ENCODE peak calls at places on chromosomes 16 and 17, in four cellular contexts. One of them, this sample, is unnamed.

GRCh38 chr16:79269211-79269863 is 331.2 kb downstream of the MAF start:
- DNase-seq in H1: no peak
- DNase-seq in A673: no peak
- DNase-seq in CD8-positive, alpha-beta memory T cell: no peak
- DNase-seq in this sample: no peak

GRCh38 chr17:60163108-60163784 is 13.5 kb downstream of the CA4 start:
- DNase-seq in H1: peak; percentile 59
- DNase-seq in CD8-positive, alpha-beta memory T cell: no peak
- DNase-seq in A673: no peak
- DNase-seq in this sample: no peak

GRCh38 chr17:45873728-45874127 is 20.6 kb upstream of the MAPT start:
- DNase-seq in CD8-positive, alpha-beta memory T cell: no peak
- DNase-seq in A673: peak; percentile 71
- DNase-seq in H1: no peak
- DNase-seq in this sample: peak; percentile 36

GRCh38 chr16:25065899-25066298 is 45.6 kb upstream of the LCMT1 start:
- DNase-seq in CD8-positive, alpha-beta memory T cell: no peak
- DNase-seq in A673: no peak
- DNase-seq in H1: peak; percentile 52
- DNase-seq in this sample: no peak

GRCh38 chr16:20364051-20364450 is 11.5 kb upstream of the UMOD start:
- DNase-seq in H1: no peak
- DNase-seq in CD8-positive, alpha-beta memory T cell: no peak
- DNase-seq in A673: no peak
- DNase-seq in this sample: no peak

GRCh38 chr17:17127730-17128291 is 78.3 kb downstream of the PLD6 start:
- DNase-seq in H1: no peak
- DNase-seq in CD8-positive, alpha-beta memory T cell: no peak
- DNase-seq in A673: no peak
- DNase-seq in this sample: no peak

GRCh38 chr17:9255838-9256237 is 234.5 kb downstream of the NTN1 start:
- DNase-seq in CD8-positive, alpha-beta memory T cell: no peak
- DNase-seq in A673: no peak
- DNase-seq in H1: no peak
- DNase-seq in this sample: no peak

GRCh38 chr17:82383411-82383810 is 11.8 kb downstream of the UTS2R start:
- DNase-seq in CD8-positive, alpha-beta memory T cell: no peak
- DNase-seq in A673: no peak
- DNase-seq in H1: no peak
- DNase-seq in this sample: no peak

GRCh38 chr17:44968225-44969143 is at the start of gene C1QL1:
- DNase-seq in H1: peak; percentile 94
- DNase-seq in A673: peak; percentile 79
- DNase-seq in CD8-positive, alpha-beta memory T cell: peak; percentile 84
- DNase-seq in this sample: peak; percentile 64

GRCh38 chr16:50547944-50548658 is at the start of gene NKD1:
- DNase-seq in CD8-positive, alpha-beta memory T cell: peak; percentile 60
- DNase-seq in H1: peak; percentile 83
- DNase-seq in A673: peak; percentile 69
- DNase-seq in this sample: peak; percentile 66

GRCh38 chr16:28279006-28279405 is 13.3 kb upstream of the SBK1 start:
- DNase-seq in CD8-positive, alpha-beta memory T cell: no peak
- DNase-seq in H1: no peak
- DNase-seq in A673: peak; percentile 16
- DNase-seq in this sample: peak; percentile 13

GRCh38 chr16:12697437-12697836 is 106.2 kb downstream of the CPPED1 start:
- DNase-seq in H1: no peak
- DNase-seq in A673: no peak
- DNase-seq in CD8-positive, alpha-beta memory T cell: no peak
- DNase-seq in this sample: no peak

GRCh38 chr17:1147664-1148063 is 32.1 kb downstream of the ABR start:
- DNase-seq in CD8-positive, alpha-beta memory T cell: no peak
- DNase-seq in A673: peak; percentile 82
- DNase-seq in H1: peak; percentile 87
- DNase-seq in this sample: no peak

GRCh38 chr16:379183-379960 is 2.4 kb downstream of the PGAP6 start:
- DNase-seq in H1: peak; percentile 84
- DNase-seq in A673: no peak
- DNase-seq in CD8-positive, alpha-beta memory T cell: no peak
- DNase-seq in this sample: no peak

GRCh38 chr16:85061566-85061965 is 34.0 kb downstream of the KIAA0513 start:
- DNase-seq in A673: no peak
- DNase-seq in CD8-positive, alpha-beta memory T cell: no peak
- DNase-seq in H1: no peak
- DNase-seq in this sample: no peak

GRCh38 chr17:8534498-8535188 is 95.9 kb downstream of the MYH10 start:
- DNase-seq in A673: no peak
- DNase-seq in CD8-positive, alpha-beta memory T cell: no peak
- DNase-seq in H1: no peak
- DNase-seq in this sample: no peak

GRCh38 chr17:74085434-74085833 is 118.0 kb upstream of the RPL38 start:
- DNase-seq in H1: peak; percentile 67
- DNase-seq in A673: peak; percentile 11
- DNase-seq in CD8-positive, alpha-beta memory T cell: no peak
- DNase-seq in this sample: no peak

GRCh38 chr17:47180337-47180736 is 8.8 kb downstream of the CDC27 start:
- DNase-seq in A673: no peak
- DNase-seq in CD8-positive, alpha-beta memory T cell: no peak
- DNase-seq in H1: no peak
- DNase-seq in this sample: no peak

GRCh38 chr17:77451271-77451893 is 310.6 kb downstream of the SEC14L1 start:
- DNase-seq in CD8-positive, alpha-beta memory T cell: peak; percentile 60
- DNase-seq in H1: peak; percentile 88
- DNase-seq in A673: peak; percentile 56
- DNase-seq in this sample: peak; percentile 62

GRCh38 chr16:10339777-10340752 is 45.8 kb upstream of the ATF7IP2 start:
- DNase-seq in H1: no peak
- DNase-seq in CD8-positive, alpha-beta memory T cell: no peak
- DNase-seq in A673: no peak
- DNase-seq in this sample: no peak

GRCh38 chr17:45780921-45781320 is 3.2 kb upstream of the CRHR1 start:
- DNase-seq in CD8-positive, alpha-beta memory T cell: no peak
- DNase-seq in A673: no peak
- DNase-seq in H1: no peak
- DNase-seq in this sample: no peak

GRCh38 chr17:44210342-44211192 is 8.9 kb downstream of the UBTF start:
- DNase-seq in CD8-positive, alpha-beta memory T cell: peak; percentile 89
- DNase-seq in A673: peak; percentile 84
- DNase-seq in H1: peak; percentile 97
- DNase-seq in this sample: peak; percentile 93

GRCh38 chr17:35713069-35713728 is 18.2 kb upstream of the RASL10B start:
- DNase-seq in CD8-positive, alpha-beta memory T cell: no peak
- DNase-seq in A673: peak; percentile 17
- DNase-seq in H1: no peak
- DNase-seq in this sample: no peak

GRCh38 chr17:81457396-81457795 is 55.2 kb downstream of the ACTG1 start:
- DNase-seq in A673: no peak
- DNase-seq in H1: no peak
- DNase-seq in CD8-positive, alpha-beta memory T cell: no peak
- DNase-seq in this sample: no peak

GRCh38 chr16:84307209-84307954 is 12.7 kb downstream of the WFDC1 start:
- DNase-seq in H1: no peak
- DNase-seq in CD8-positive, alpha-beta memory T cell: no peak
- DNase-seq in A673: no peak
- DNase-seq in this sample: no peak

GRCh38 chr17:4968166-4968915 is 724 bp upstream of the SPAG7 start:
- DNase-seq in CD8-positive, alpha-beta memory T cell: no peak
- DNase-seq in H1: peak; percentile 72
- DNase-seq in A673: no peak
- DNase-seq in this sample: peak; percentile 32

GRCh38 chr17:60390881-60391418 is 983 bp downstream of the USP32 start:
- DNase-seq in CD8-positive, alpha-beta memory T cell: peak; percentile 1
- DNase-seq in H1: no peak
- DNase-seq in A673: peak; percentile 42
- DNase-seq in this sample: no peak

GRCh38 chr16:19710991-19711545 is 7.0 kb downstream of the KNOP1 start:
- DNase-seq in H1: no peak
- DNase-seq in CD8-positive, alpha-beta memory T cell: no peak
- DNase-seq in A673: no peak
- DNase-seq in this sample: no peak

GRCh38 chr17:70144260-70144846 is 25.0 kb upstream of the KCNJ2 start:
- DNase-seq in A673: peak; percentile 41
- DNase-seq in CD8-positive, alpha-beta memory T cell: no peak
- DNase-seq in H1: no peak
- DNase-seq in this sample: no peak

DNA sequence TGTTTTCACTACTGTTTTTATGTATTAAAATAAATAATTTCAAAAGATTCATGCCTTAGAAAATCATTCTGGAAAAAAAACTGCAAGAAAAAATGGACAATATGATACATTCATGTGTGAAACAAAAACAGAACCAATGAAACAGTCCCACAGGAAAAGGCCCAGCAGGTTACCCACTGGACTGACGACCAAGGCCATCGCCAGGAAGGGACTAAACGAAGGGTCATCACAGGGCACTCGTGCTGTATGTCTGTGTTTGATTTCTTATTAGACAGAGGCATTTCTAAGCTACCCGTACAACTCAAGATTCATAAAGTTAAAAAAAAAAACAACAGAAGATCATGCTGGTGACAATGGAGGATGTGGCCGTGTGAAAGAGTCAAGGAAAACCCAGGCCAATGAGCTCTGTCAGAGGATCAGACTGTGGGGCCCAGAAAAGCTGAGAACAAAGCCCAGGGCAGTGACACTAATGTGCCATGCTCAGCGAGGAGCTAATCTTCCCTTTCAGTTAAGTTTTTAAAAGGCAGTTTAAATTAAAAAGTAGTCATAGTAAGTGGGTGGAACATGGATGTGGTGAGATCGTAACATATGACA is 31.8 kb downstream of the NSMCE1 start:
- DNase-seq in H1: no peak
- DNase-seq in A673: no peak
- DNase-seq in CD8-positive, alpha-beta memory T cell: no peak
- DNase-seq in this sample: no peak
- H3K27ac ChIP-seq in H1: no peak overlapping the region
- H3K27ac ChIP-seq in A673: peak overlapping the region; percentile 37
- H3K27ac ChIP-seq in CD8-positive, alpha-beta memory T cell: peak overlapping the region; percentile 81
- H3K27ac ChIP-seq in this sample: peak overlapping the region; percentile 95

DNA sequence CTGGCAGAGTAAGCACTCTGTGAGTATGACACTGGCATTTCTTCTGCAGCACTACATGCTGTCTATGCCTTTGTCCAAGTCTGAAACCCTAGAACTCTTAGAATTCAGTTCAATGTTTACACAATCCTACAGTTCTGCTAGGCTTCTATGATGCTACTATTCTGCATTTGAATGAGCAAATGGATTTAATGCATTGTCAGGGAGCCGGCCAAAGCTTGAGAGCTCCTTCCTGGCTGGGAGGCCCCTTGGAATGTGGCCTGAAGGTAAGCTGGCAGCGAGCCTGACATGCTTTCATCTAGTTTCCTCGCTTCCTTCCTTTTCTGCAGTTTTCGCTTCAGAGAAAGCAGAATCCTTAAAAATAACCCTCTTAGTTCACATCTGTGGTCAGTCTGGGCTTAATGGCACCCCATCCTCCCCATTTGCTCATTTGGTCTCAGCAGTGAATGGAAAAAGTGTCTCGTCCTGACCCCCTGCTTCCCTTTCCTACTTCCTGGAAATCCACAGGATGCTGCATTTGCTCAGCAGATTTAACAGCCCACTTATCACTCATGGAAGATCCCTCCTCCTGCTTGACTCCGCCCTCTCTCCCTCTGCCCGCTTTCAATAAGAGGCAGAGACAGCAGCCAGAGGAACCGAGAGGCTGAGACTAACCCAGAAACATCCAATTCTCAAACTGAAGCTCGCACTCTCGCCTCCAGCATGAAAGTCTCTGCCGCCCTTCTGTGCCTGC is at the start of gene CCL2:
- DNase-seq in A673: peak; percentile 47
- DNase-seq in CD8-positive, alpha-beta memory T cell: no peak
- DNase-seq in H1: peak; percentile 56
- DNase-seq in this sample: no peak
- H3K27ac ChIP-seq in A673: no peak within 1 kb of the TSS
- H3K27ac ChIP-seq in CD8-positive, alpha-beta memory T cell: no peak within 1 kb of the TSS
- H3K27ac ChIP-seq in H1: peak within 1 kb of the TSS; percentile 32
- H3K27ac ChIP-seq in this sample: no peak within 1 kb of the TSS

GRCh38 chr16:75424096-75424762 is 9.1 kb downstream of the CFDP1 start:
- DNase-seq in H1: no peak
- DNase-seq in A673: no peak
- DNase-seq in CD8-positive, alpha-beta memory T cell: no peak
- DNase-seq in this sample: no peak

GRCh38 chr16:75416904-75417565 is 16.3 kb downstream of the CFDP1 start:
- DNase-seq in CD8-positive, alpha-beta memory T cell: no peak
- DNase-seq in H1: no peak
- DNase-seq in A673: no peak
- DNase-seq in this sample: no peak

GRCh38 chr16:75420987-75421819 is 12.1 kb downstream of the CFDP1 start:
- DNase-seq in CD8-positive, alpha-beta memory T cell: no peak
- DNase-seq in H1: peak; percentile 88
- DNase-seq in A673: peak; percentile 97
- DNase-seq in this sample: no peak

GRCh38 chr16:75421820-75422126 is 11.5 kb downstream of the CFDP1 start:
- DNase-seq in H1: no peak
- DNase-seq in A673: no peak
- DNase-seq in CD8-positive, alpha-beta memory T cell: no peak
- DNase-seq in this sample: no peak
- H3K27ac ChIP-seq in H1: no peak overlapping the region
- H3K27ac ChIP-seq in A673: peak overlapping the region; percentile 81
- H3K27ac ChIP-seq in CD8-positive, alpha-beta memory T cell: no peak overlapping the region
- H3K27ac ChIP-seq in this sample: no peak overlapping the region

GRCh38 chr16:72996291-72997062 is 51.5 kb downstream of the ZFHX3 start:
- DNase-seq in A673: no peak
- DNase-seq in H1: no peak
- DNase-seq in CD8-positive, alpha-beta memory T cell: no peak
- DNase-seq in this sample: no peak

GRCh38 chr16:73000020-73000906 is 47.7 kb downstream of the ZFHX3 start:
- DNase-seq in H1: no peak
- DNase-seq in CD8-positive, alpha-beta memory T cell: no peak
- DNase-seq in A673: peak; percentile 65
- DNase-seq in this sample: no peak

GRCh38 chr16:72997141-72997542 is 50.8 kb downstream of the ZFHX3 start:
- DNase-seq in CD8-positive, alpha-beta memory T cell: no peak
- DNase-seq in H1: no peak
- DNase-seq in A673: no peak
- DNase-seq in this sample: no peak

GRCh38 chr16:73000907-73001521 is 46.9 kb downstream of the ZFHX3 start:
- DNase-seq in H1: no peak
- DNase-seq in CD8-positive, alpha-beta memory T cell: no peak
- DNase-seq in A673: no peak
- DNase-seq in this sample: no peak

DNA sequence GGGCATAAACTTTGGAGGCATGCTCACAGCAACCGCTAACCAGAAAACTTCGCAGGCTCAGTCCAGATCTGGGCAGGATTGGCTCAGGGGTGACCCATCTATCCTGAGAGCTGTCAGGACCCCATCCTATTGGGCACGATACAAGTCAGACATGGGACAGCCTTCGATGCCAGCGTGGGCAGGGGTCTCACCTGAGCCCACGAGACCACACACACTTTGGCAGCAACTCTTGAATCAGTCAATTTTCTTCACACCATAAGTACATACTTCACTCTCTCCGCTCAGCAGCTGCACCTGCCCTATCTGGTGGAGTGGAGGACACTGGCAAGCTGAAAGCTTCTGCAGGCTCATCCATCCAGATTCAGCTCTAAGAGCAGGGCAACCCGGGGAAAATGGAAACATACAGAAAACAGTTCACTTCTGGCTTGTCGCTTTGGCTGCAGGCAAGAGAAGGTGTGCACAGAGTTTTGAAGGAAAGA is 48.3 kb downstream of the ZFHX3 start:
- DNase-seq in A673: no peak
- DNase-seq in H1: no peak
- DNase-seq in CD8-positive, alpha-beta memory T cell: no peak
- DNase-seq in this sample: no peak
- H3K27ac ChIP-seq in A673: no peak overlapping the region
- H3K27ac ChIP-seq in H1: no peak overlapping the region
- H3K27ac ChIP-seq in CD8-positive, alpha-beta memory T cell: no peak overlapping the region
- H3K27ac ChIP-seq in this sample: no peak overlapping the region

This sample was measured in CD4-positive, alpha-beta T cell.